ENCODE peak calls at places on chromosomes 7 and 10, in nine cellular contexts. H is GM23338, T is PC-3, X is OCI-LY7, Z is GM23248, U is hepatocyte, D is MM.1S, V is SK-N-SH, B is HCT116. O is an unnamed sample.

GRCh38 chr10:119343001-119343601 is 135.7 kb downstream of the GRK5 start:
- DNase-seq in X (no peak), B (no peak), T (no peak), D (no peak), U (no peak), Z (no peak), V (no peak), H (no peak), O (no peak)

GRCh38 chr7:111292026-111292430 is 201.1 kb downstream of the LRRN3 start:
- DNase-seq in B (no peak), X (no peak), V (no peak), U (no peak), Z (peak; percentile 29), H (no peak), D (no peak), T (no peak), O (no peak)

GRCh38 chr10:70093335-70093944 is 39.2 kb downstream of the AIFM2 start:
- DNase-seq in D (no peak), Z (no peak), H (no peak), X (no peak), T (no peak), U (no peak), V (no peak), B (no peak), O (no peak)

GRCh38 chr7:128434413-128435310 is 21.0 kb upstream of the HILPDA start:
- DNase-seq in B (no peak), D (no peak), X (no peak), U (no peak), V (no peak), T (peak; percentile 22), Z (no peak), H (no peak), O (no peak)

GRCh38 chr7:152411389-152411788 is 24.4 kb downstream of the KMT2C start:
- DNase-seq in Z (no peak), H (peak; percentile 90), D (no peak), T (no peak), V (peak; percentile 44), X (no peak), U (peak; percentile 28), B (no peak), O (peak; percentile 66)

GRCh38 chr10:29328988-29329387 is 40.1 kb downstream of the LYZL1 start:
- DNase-seq in V (no peak), B (no peak), X (no peak), H (no peak), Z (peak; percentile 78), D (no peak), T (no peak), U (no peak), O (no peak)

GRCh38 chr10:113681533-113682470 is 2.1 kb downstream of the CASP7 start:
- DNase-seq in H (no peak), T (no peak), B (no peak), D (no peak), X (no peak), V (no peak), Z (peak; percentile 16), U (no peak), O (no peak)

GRCh38 chr10:86674912-86675311 is 6.6 kb downstream of the LDB3 start:
- DNase-seq in T (no peak), H (no peak), D (no peak), B (no peak), X (no peak), U (no peak), Z (no peak), V (no peak), O (no peak)

GRCh38 chr7:155896531-155897263 is 84.4 kb upstream of the SHH start:
- DNase-seq in H (no peak), U (no peak), D (no peak), V (no peak), Z (no peak), X (no peak), T (peak; percentile 88), B (no peak), O (no peak)

GRCh38 chr10:51642591-51642990 is 56.8 kb downstream of the CSTF2T start:
- DNase-seq in T (no peak), D (no peak), Z (no peak), U (no peak), V (no peak), H (no peak), B (no peak), X (no peak), O (no peak)

GRCh38 chr7:24725554-24726260 is 31.6 kb downstream of the GSDME start:
- DNase-seq in Z (no peak), T (no peak), D (no peak), V (no peak), X (no peak), U (no peak), H (no peak), B (no peak), O (no peak)

GRCh38 chr7:112371721-112372120 is 78.5 kb upstream of the IFRD1 start:
- DNase-seq in U (no peak), B (no peak), X (no peak), T (no peak), V (no peak), D (no peak), H (no peak), Z (no peak), O (no peak)

GRCh38 chr7:122887198-122887597 is 938 bp upstream of the CADPS2 start:
- DNase-seq in T (peak; percentile 64), X (no peak), D (peak; percentile 91), H (peak; percentile 75), U (peak; percentile 86), B (peak; percentile 51), V (peak; percentile 42), Z (peak; percentile 82), O (peak; percentile 84)

GRCh38 chr10:102167861-102168260 is 15.7 kb downstream of the NOLC1 start:
- DNase-seq in V (no peak), U (no peak), T (no peak), D (no peak), H (no peak), Z (peak; percentile 61), X (no peak), B (no peak), O (no peak)

GRCh38 chr7:15924910-15925309 is 238.4 kb upstream of the MEOX2 start:
- DNase-seq in X (no peak), B (no peak), D (no peak), V (no peak), T (no peak), U (no peak), Z (no peak), H (no peak), O (no peak)

GRCh38 chr10:70759769-70760168 is 25.4 kb downstream of the TBATA start:
- DNase-seq in V (no peak), X (peak; percentile 47), Z (no peak), U (no peak), D (no peak), T (no peak), H (peak; percentile 12), B (no peak), O (no peak)

GRCh38 chr10:67836491-67836890 is 1.5 kb downstream of the DNAJC12 start:
- DNase-seq in Z (no peak), X (no peak), U (no peak), H (no peak), T (no peak), D (no peak), V (no peak), B (no peak), O (no peak)

GRCh38 chr7:82444220-82445049 is 858 bp upstream of the CACNA2D1 start:
- DNase-seq in B (no peak), T (peak; percentile 6), H (peak; percentile 60), X (no peak), D (peak; percentile 54), U (no peak), V (no peak), Z (no peak), O (peak; percentile 64)

GRCh38 chr10:128024426-128024825 is 101.8 kb downstream of the MKI67 start:
- DNase-seq in H (no peak), B (no peak), U (no peak), X (no peak), V (no peak), T (no peak), D (no peak), Z (no peak), O (no peak)

GRCh38 chr7:117020605-117021002 is 67.3 kb downstream of the ST7 start:
- DNase-seq in Z (no peak), T (no peak), U (no peak), B (no peak), D (no peak), X (no peak), V (no peak), H (peak; percentile 5), O (peak; percentile 46)
- H2AFZ ChIP-seq in Z (peak overlapping the region; percentile 86), T (no peak overlapping the region), U (peak overlapping the region; percentile 15), B (no peak overlapping the region), D (no peak overlapping the region), X (no peak overlapping the region), V (peak overlapping the region; percentile 73), H (peak overlapping the region; percentile 4), O (peak overlapping the region; percentile 86)

GRCh38 chr7:45525057-45525456 is 49.1 kb upstream of the ADCY1 start:
- DNase-seq in B (no peak), X (no peak), D (no peak), V (no peak), T (no peak), U (no peak), Z (no peak), H (no peak), O (no peak)
- H3K4me2 ChIP-seq in B (no peak overlapping the region), X (no peak overlapping the region), D (no peak overlapping the region), V (no peak overlapping the region), T (no peak overlapping the region), U (no peak overlapping the region), Z (no peak overlapping the region), H (no peak overlapping the region), O (no peak overlapping the region)

GRCh38 chr10:122877264-122877663 is 2.1 kb downstream of the FAM24B start:
- DNase-seq in U (no peak), X (no peak), Z (peak; percentile 37), H (no peak), B (no peak), V (no peak), D (no peak), T (no peak), O (no peak)
- TF ChIP-seq EZH2phosphoT487 in U (no peak), X (no peak), Z (no peak), H (no peak), B (no peak), V (no peak), D (no peak), T (no peak), O (no peak)

GRCh38 chr7:27198871-27199801 is 755 bp downstream of the HOXA13 start:
- DNase-seq in Z (peak; percentile 70), B (no peak), X (peak; percentile 27), H (peak; percentile 70), T (peak; percentile 20), V (peak; percentile 70), D (no peak), U (no peak), O (peak; percentile 67)

GRCh38 chr7:27198138-27198841 is 1.6 kb downstream of the HOXA13 start:
- DNase-seq in Z (no peak), X (no peak), H (no peak), D (no peak), V (no peak), U (no peak), T (peak; percentile 31), B (no peak), O (no peak)

GRCh38 chr7:27194641-27195379 is 5.1 kb downstream of the HOXA13 start:
- DNase-seq in Z (no peak), U (no peak), V (no peak), T (peak; percentile 40), D (no peak), H (no peak), X (no peak), B (no peak), O (no peak)

GRCh38 chr7:27196287-27196739 is 3.6 kb downstream of the HOXA13 start:
- DNase-seq in V (peak; percentile 83), X (peak; percentile 74), H (peak; percentile 87), B (no peak), D (peak; percentile 75), Z (peak; percentile 75), U (peak; percentile 89), T (peak; percentile 89), O (peak; percentile 84)

GRCh38 chr7:27197137-27198042 is 2.5 kb downstream of the HOXA13 start:
- DNase-seq in X (no peak), V (no peak), T (peak; percentile 39), Z (no peak), U (no peak), D (no peak), H (no peak), B (no peak), O (no peak)
- H2AFZ ChIP-seq in X (no peak overlapping the region), V (no peak overlapping the region), T (no peak overlapping the region), Z (no peak overlapping the region), U (no peak overlapping the region), D (no peak overlapping the region), H (no peak overlapping the region), B (no peak overlapping the region), O (no peak overlapping the region)

O was measured in neural progenitor cell.